ENCODE peak calls at places on chromosomes 11 and 22, in ten cellular contexts. One of them, this sample, is unnamed.
A peak's percentile ranks its signal among the peaks of the same experiment; 100 is the strongest.

GRCh38 chr22:24727218-24727851 is 47.2 kb downstream of the PIWIL3 start:
- DNase-seq in IMR-90: peak; percentile 94
- DNase-seq in prostate gland: peak; percentile 36
- DNase-seq in spleen: no peak
- DNase-seq in uterus: no peak
- DNase-seq in adrenal gland: no peak
- DNase-seq in heart left ventricle: peak; percentile 48
- DNase-seq in K562: peak; percentile 39
- DNase-seq in stomach: peak; percentile 48
- DNase-seq in body of pancreas: no peak
- DNase-seq in this sample: no peak

GRCh38 chr11:67506426-67507032 is 1.4 kb upstream of the PITPNM1 start:
- DNase-seq in IMR-90: no peak
- DNase-seq in prostate gland: no peak
- DNase-seq in spleen: no peak
- DNase-seq in uterus: no peak
- DNase-seq in adrenal gland: no peak
- DNase-seq in heart left ventricle: no peak
- DNase-seq in K562: no peak
- DNase-seq in stomach: peak; percentile 43
- DNase-seq in body of pancreas: peak; percentile 33
- DNase-seq in this sample: no peak

GRCh38 chr11:94845622-94846021 is 77.5 kb downstream of the AMOTL1 start:
- DNase-seq in IMR-90: peak; percentile 89
- DNase-seq in prostate gland: peak; percentile 97
- DNase-seq in spleen: no peak
- DNase-seq in uterus: no peak
- DNase-seq in adrenal gland: no peak
- DNase-seq in heart left ventricle: no peak
- DNase-seq in K562: no peak
- DNase-seq in stomach: peak; percentile 78
- DNase-seq in body of pancreas: peak; percentile 78
- DNase-seq in this sample: no peak

GRCh38 chr22:46984751-46985506 is 222.5 kb downstream of the TBC1D22A start:
- DNase-seq in IMR-90: peak; percentile 69
- DNase-seq in prostate gland: no peak
- DNase-seq in spleen: no peak
- DNase-seq in uterus: no peak
- DNase-seq in adrenal gland: no peak
- DNase-seq in heart left ventricle: no peak
- DNase-seq in K562: no peak
- DNase-seq in stomach: no peak
- DNase-seq in body of pancreas: peak; percentile 40
- DNase-seq in this sample: no peak

GRCh38 chr11:125433454-125434121 is 62.5 kb downstream of the FEZ1 start:
- DNase-seq in IMR-90: peak; percentile 66
- DNase-seq in prostate gland: no peak
- DNase-seq in spleen: no peak
- DNase-seq in uterus: peak; percentile 31
- DNase-seq in adrenal gland: peak; percentile 37
- DNase-seq in heart left ventricle: peak; percentile 57
- DNase-seq in K562: peak; percentile 79
- DNase-seq in stomach: peak; percentile 29
- DNase-seq in body of pancreas: peak; percentile 53
- DNase-seq in this sample: no peak

GRCh38 chr11:35275808-35276170 is 136.8 kb downstream of the CD44 start:
- DNase-seq in IMR-90: no peak
- DNase-seq in prostate gland: no peak
- DNase-seq in spleen: no peak
- DNase-seq in uterus: no peak
- DNase-seq in adrenal gland: no peak
- DNase-seq in heart left ventricle: no peak
- DNase-seq in K562: no peak
- DNase-seq in stomach: no peak
- DNase-seq in body of pancreas: no peak
- DNase-seq in this sample: no peak

GRCh38 chr11:112002491-112003216 is 22.6 kb upstream of the DLAT start:
- DNase-seq in IMR-90: no peak
- DNase-seq in prostate gland: no peak
- DNase-seq in spleen: no peak
- DNase-seq in uterus: no peak
- DNase-seq in adrenal gland: no peak
- DNase-seq in heart left ventricle: no peak
- DNase-seq in K562: no peak
- DNase-seq in stomach: no peak
- DNase-seq in body of pancreas: no peak
- DNase-seq in this sample: no peak

GRCh38 chr11:88644724-88645123 is 307.2 kb upstream of the CTSC start:
- DNase-seq in IMR-90: no peak
- DNase-seq in prostate gland: no peak
- DNase-seq in spleen: no peak
- DNase-seq in uterus: no peak
- DNase-seq in adrenal gland: no peak
- DNase-seq in heart left ventricle: no peak
- DNase-seq in K562: no peak
- DNase-seq in stomach: no peak
- DNase-seq in body of pancreas: no peak
- DNase-seq in this sample: no peak

GRCh38 chr11:74923125-74923524 is 25.8 kb downstream of the XRRA1 start:
- DNase-seq in IMR-90: no peak
- DNase-seq in prostate gland: no peak
- DNase-seq in spleen: no peak
- DNase-seq in uterus: no peak
- DNase-seq in adrenal gland: no peak
- DNase-seq in heart left ventricle: no peak
- DNase-seq in K562: no peak
- DNase-seq in stomach: no peak
- DNase-seq in body of pancreas: no peak
- DNase-seq in this sample: no peak

GRCh38 chr11:67983916-67984315 is 20.0 kb downstream of the UNC93B1 start:
- DNase-seq in IMR-90: no peak
- DNase-seq in prostate gland: no peak
- DNase-seq in spleen: no peak
- DNase-seq in uterus: no peak
- DNase-seq in adrenal gland: no peak
- DNase-seq in heart left ventricle: no peak
- DNase-seq in K562: no peak
- DNase-seq in stomach: no peak
- DNase-seq in body of pancreas: no peak
- DNase-seq in this sample: no peak

GRCh38 chr11:86537541-86538222 is 134.7 kb downstream of the ME3 start:
- DNase-seq in IMR-90: no peak
- DNase-seq in prostate gland: no peak
- DNase-seq in spleen: no peak
- DNase-seq in uterus: no peak
- DNase-seq in adrenal gland: no peak
- DNase-seq in heart left ventricle: no peak
- DNase-seq in K562: no peak
- DNase-seq in stomach: no peak
- DNase-seq in body of pancreas: no peak
- DNase-seq in this sample: no peak

GRCh38 chr11:71474771-71475483 is 21.9 kb downstream of the NADSYN1 start:
- DNase-seq in IMR-90: no peak
- DNase-seq in prostate gland: no peak
- DNase-seq in spleen: peak; percentile 44
- DNase-seq in uterus: no peak
- DNase-seq in adrenal gland: no peak
- DNase-seq in heart left ventricle: no peak
- DNase-seq in K562: no peak
- DNase-seq in stomach: no peak
- DNase-seq in body of pancreas: no peak
- DNase-seq in this sample: no peak

GRCh38 chr22:47333625-47334024 is 571.2 kb downstream of the TBC1D22A start:
- DNase-seq in IMR-90: peak; percentile 71
- DNase-seq in prostate gland: peak; percentile 23
- DNase-seq in spleen: no peak
- DNase-seq in uterus: no peak
- DNase-seq in adrenal gland: no peak
- DNase-seq in heart left ventricle: no peak
- DNase-seq in K562: no peak
- DNase-seq in stomach: no peak
- DNase-seq in body of pancreas: no peak
- DNase-seq in this sample: no peak

GRCh38 chr11:118699508-118700220 is 20.2 kb upstream of the TREH start:
- DNase-seq in IMR-90: no peak
- DNase-seq in prostate gland: no peak
- DNase-seq in spleen: no peak
- DNase-seq in uterus: no peak
- DNase-seq in adrenal gland: no peak
- DNase-seq in heart left ventricle: no peak
- DNase-seq in K562: no peak
- DNase-seq in stomach: no peak
- DNase-seq in body of pancreas: no peak
- DNase-seq in this sample: no peak

GRCh38 chr22:19819209-19819910 is 35.3 kb downstream of the GNB1L start:
- DNase-seq in IMR-90: no peak
- DNase-seq in prostate gland: no peak
- DNase-seq in spleen: no peak
- DNase-seq in uterus: no peak
- DNase-seq in adrenal gland: peak; percentile 1
- DNase-seq in heart left ventricle: no peak
- DNase-seq in K562: no peak
- DNase-seq in stomach: peak; percentile 10
- DNase-seq in body of pancreas: no peak
- DNase-seq in this sample: no peak

GRCh38 chr11:75275581-75275980 is 35.0 kb downstream of the TPBGL start:
- DNase-seq in IMR-90: peak; percentile 13
- DNase-seq in prostate gland: no peak
- DNase-seq in spleen: peak; percentile 94
- DNase-seq in uterus: no peak
- DNase-seq in adrenal gland: peak; percentile 30
- DNase-seq in heart left ventricle: peak; percentile 50
- DNase-seq in K562: no peak
- DNase-seq in stomach: peak; percentile 57
- DNase-seq in body of pancreas: peak; percentile 31
- DNase-seq in this sample: peak; percentile 24

GRCh38 chr11:72954860-72955259 is 140.6 kb downstream of the ATG16L2 start:
- DNase-seq in IMR-90: no peak
- DNase-seq in prostate gland: no peak
- DNase-seq in spleen: no peak
- DNase-seq in uterus: no peak
- DNase-seq in adrenal gland: no peak
- DNase-seq in heart left ventricle: peak; percentile 39
- DNase-seq in K562: no peak
- DNase-seq in stomach: no peak
- DNase-seq in body of pancreas: no peak
- DNase-seq in this sample: no peak

GRCh38 chr11:6468712-6469495 is 4.8 kb downstream of the TRIM3 start:
- DNase-seq in IMR-90: peak; percentile 87
- DNase-seq in prostate gland: peak; percentile 42
- DNase-seq in spleen: peak; percentile 87
- DNase-seq in uterus: peak; percentile 89
- DNase-seq in adrenal gland: peak; percentile 87
- DNase-seq in heart left ventricle: peak; percentile 92
- DNase-seq in K562: peak; percentile 95
- DNase-seq in stomach: peak; percentile 80
- DNase-seq in body of pancreas: peak; percentile 84
- DNase-seq in this sample: no peak

GRCh38 chr22:47943729-47944700 is 1181.6 kb downstream of the TBC1D22A start:
- DNase-seq in IMR-90: no peak
- DNase-seq in prostate gland: no peak
- DNase-seq in spleen: no peak
- DNase-seq in uterus: no peak
- DNase-seq in adrenal gland: no peak
- DNase-seq in heart left ventricle: no peak
- DNase-seq in K562: no peak
- DNase-seq in stomach: no peak
- DNase-seq in body of pancreas: no peak
- DNase-seq in this sample: no peak

DNA sequence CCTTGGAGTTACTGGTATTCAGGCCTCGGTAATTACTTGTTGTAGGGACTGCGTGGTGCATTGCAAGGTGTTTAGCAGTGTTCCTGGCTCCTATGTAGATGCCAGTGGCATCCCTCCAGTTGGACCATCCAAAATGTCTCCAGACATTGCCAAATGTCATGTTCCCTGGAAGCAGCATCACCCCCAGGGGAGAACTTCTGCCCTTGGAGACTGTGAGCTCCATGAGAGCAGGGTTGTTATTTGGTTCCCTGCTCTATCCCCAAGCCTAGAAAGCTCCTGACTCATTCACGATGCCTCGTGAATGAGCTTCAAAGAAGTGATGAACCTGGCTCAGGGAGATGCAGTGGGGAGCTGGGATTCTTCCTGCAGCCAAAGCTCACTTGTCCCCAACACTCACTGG is 4.8 kb upstream of the CD248 start:
- DNase-seq in IMR-90: no peak
- DNase-seq in prostate gland: no peak
- DNase-seq in spleen: no peak
- DNase-seq in uterus: no peak
- DNase-seq in adrenal gland: no peak
- DNase-seq in heart left ventricle: peak; percentile 9
- DNase-seq in K562: no peak
- DNase-seq in stomach: no peak
- DNase-seq in body of pancreas: no peak
- DNase-seq in this sample: no peak
- H3K4me1 ChIP-seq in IMR-90: peaks cover 42% of the 10 kb centered on the region
- H3K4me1 ChIP-seq in prostate gland: no peaks in the 10 kb centered on the region
- H3K4me1 ChIP-seq in spleen: peaks cover 13% of the 10 kb centered on the region
- H3K4me1 ChIP-seq in uterus: no peaks in the 10 kb centered on the region
- H3K4me1 ChIP-seq in adrenal gland: peaks cover 11% of the 10 kb centered on the region
- H3K4me1 ChIP-seq in heart left ventricle: peaks cover 39% of the 10 kb centered on the region
- H3K4me1 ChIP-seq in K562: no peaks in the 10 kb centered on the region
- H3K4me1 ChIP-seq in stomach: peaks cover 33% of the 10 kb centered on the region
- H3K4me1 ChIP-seq in body of pancreas: peaks cover 5% of the 10 kb centered on the region
- H3K4me1 ChIP-seq in this sample: peaks cover 38% of the 10 kb centered on the region

GRCh38 chr11:14520086-14520901 is at the start of gene PSMA1:
- DNase-seq in IMR-90: peak; percentile 94
- DNase-seq in prostate gland: peak; percentile 94
- DNase-seq in spleen: peak; percentile 98
- DNase-seq in uterus: peak; percentile 93
- DNase-seq in adrenal gland: peak; percentile 97
- DNase-seq in heart left ventricle: peak; percentile 96
- DNase-seq in K562: peak; percentile 90
- DNase-seq in stomach: peak; percentile 95
- DNase-seq in body of pancreas: peak; percentile 97
- DNase-seq in this sample: peak; percentile 74
- TF ChIP-seq POLR2A in IMR-90: peak; percentile 91
- TF ChIP-seq POLR2A in prostate gland: peak; percentile 82
- TF ChIP-seq POLR2A in spleen: no peak
- TF ChIP-seq POLR2A in uterus: peak; percentile 73
- TF ChIP-seq POLR2A in adrenal gland: peak; percentile 85
- TF ChIP-seq POLR2A in heart left ventricle: peak; percentile 77
- TF ChIP-seq POLR2A in K562: peak; percentile 93
- TF ChIP-seq POLR2A in stomach: no peak
- TF ChIP-seq POLR2A in body of pancreas: peak; percentile 47
- TF ChIP-seq POLR2A in this sample: no peak

GRCh38 chr11:1484061-1484671 is 2.4 kb downstream of the MOB2 start:
- DNase-seq in IMR-90: no peak
- DNase-seq in prostate gland: no peak
- DNase-seq in spleen: peak; percentile 52
- DNase-seq in uterus: peak; percentile 11
- DNase-seq in adrenal gland: no peak
- DNase-seq in heart left ventricle: no peak
- DNase-seq in K562: no peak
- DNase-seq in stomach: no peak
- DNase-seq in body of pancreas: peak; percentile 4
- DNase-seq in this sample: no peak
- H3K4me1 ChIP-seq in IMR-90: peaks cover 4% of the 10 kb centered on the region
- H3K4me1 ChIP-seq in prostate gland: peaks cover 10% of the 10 kb centered on the region
- H3K4me1 ChIP-seq in spleen: peaks cover 39% of the 10 kb centered on the region
- H3K4me1 ChIP-seq in uterus: no peaks in the 10 kb centered on the region
- H3K4me1 ChIP-seq in adrenal gland: peaks cover 34% of the 10 kb centered on the region
- H3K4me1 ChIP-seq in heart left ventricle: peaks cover 83% of the 10 kb centered on the region
- H3K4me1 ChIP-seq in K562: no peaks in the 10 kb centered on the region
- H3K4me1 ChIP-seq in stomach: peaks cover 77% of the 10 kb centered on the region
- H3K4me1 ChIP-seq in body of pancreas: peaks cover 39% of the 10 kb centered on the region
- H3K4me1 ChIP-seq in this sample: peaks cover 84% of the 10 kb centered on the region

GRCh38 chr11:13963949-13964770 is 1.6 kb downstream of the SPON1 start:
- DNase-seq in IMR-90: no peak
- DNase-seq in prostate gland: no peak
- DNase-seq in spleen: no peak
- DNase-seq in uterus: peak; percentile 37
- DNase-seq in adrenal gland: peak; percentile 20
- DNase-seq in heart left ventricle: peak; percentile 29
- DNase-seq in K562: no peak
- DNase-seq in stomach: no peak
- DNase-seq in body of pancreas: no peak
- DNase-seq in this sample: no peak
- TF ChIP-seq POLR2A in IMR-90: no peak
- TF ChIP-seq POLR2A in prostate gland: peak; percentile 11
- TF ChIP-seq POLR2A in spleen: no peak
- TF ChIP-seq POLR2A in uterus: no peak
- TF ChIP-seq POLR2A in adrenal gland: no peak
- TF ChIP-seq POLR2A in heart left ventricle: no peak
- TF ChIP-seq POLR2A in K562: no peak
- TF ChIP-seq POLR2A in stomach: no peak
- TF ChIP-seq POLR2A in body of pancreas: no peak
- TF ChIP-seq POLR2A in this sample: no peak